ENCODE peak calls at places on chromosomes 6 and 20, in seven cellular contexts. One of them, this sample, is unnamed.

GRCh38 chr6:24357336-24358218 is at the start of gene DCDC2:
- DNase-seq in fibroblast of the conjunctiva: no peak
- DNase-seq in IMR-90: no peak
- DNase-seq in KBM-7: no peak
- DNase-seq in EL: peak
- DNase-seq in psoas muscle: peak
- DNase-seq in GM23248: peak
- DNase-seq in this sample: peak

GRCh38 chr6:168385858-168386735 is 54.9 kb upstream of the SMOC2 start:
- DNase-seq in EL: no peak
- DNase-seq in KBM-7: no peak
- DNase-seq in GM23248: no peak
- DNase-seq in IMR-90: no peak
- DNase-seq in psoas muscle: no peak
- DNase-seq in fibroblast of the conjunctiva: no peak
- DNase-seq in this sample: no peak

GRCh38 chr20:41287327-41287726 is 30.2 kb downstream of the ZHX3 start:
- DNase-seq in IMR-90: peak
- DNase-seq in fibroblast of the conjunctiva: peak
- DNase-seq in EL: peak
- DNase-seq in psoas muscle: no peak
- DNase-seq in KBM-7: no peak
- DNase-seq in GM23248: peak
- DNase-seq in this sample: peak

GRCh38 chr20:37670426-37670825 is 23.4 kb upstream of the CTNNBL1 start:
- DNase-seq in GM23248: peak
- DNase-seq in psoas muscle: peak
- DNase-seq in EL: peak
- DNase-seq in KBM-7: no peak
- DNase-seq in IMR-90: no peak
- DNase-seq in fibroblast of the conjunctiva: peak
- DNase-seq in this sample: no peak

GRCh38 chr6:30615219-30615957 is 1.7 kb downstream of the PPP1R10 start:
- DNase-seq in psoas muscle: no peak
- DNase-seq in IMR-90: peak
- DNase-seq in GM23248: peak
- DNase-seq in KBM-7: peak
- DNase-seq in fibroblast of the conjunctiva: peak
- DNase-seq in EL: peak
- DNase-seq in this sample: peak

GRCh38 chr6:104943781-104944180 is 13.1 kb upstream of the LIN28B start:
- DNase-seq in KBM-7: peak
- DNase-seq in fibroblast of the conjunctiva: no peak
- DNase-seq in EL: peak
- DNase-seq in psoas muscle: no peak
- DNase-seq in IMR-90: peak
- DNase-seq in GM23248: peak
- DNase-seq in this sample: peak

GRCh38 chr6:134061440-134061839 is 9.0 kb upstream of the SLC2A12 start:
- DNase-seq in fibroblast of the conjunctiva: no peak
- DNase-seq in psoas muscle: no peak
- DNase-seq in GM23248: no peak
- DNase-seq in IMR-90: no peak
- DNase-seq in EL: peak
- DNase-seq in KBM-7: no peak
- DNase-seq in this sample: no peak

GRCh38 chr20:31829731-31830130 is 10.6 kb downstream of the MYLK2 start:
- DNase-seq in EL: no peak
- DNase-seq in fibroblast of the conjunctiva: no peak
- DNase-seq in psoas muscle: peak
- DNase-seq in IMR-90: no peak
- DNase-seq in KBM-7: no peak
- DNase-seq in GM23248: no peak
- DNase-seq in this sample: no peak

GRCh38 chr20:62647521-62648317 is 5.4 kb downstream of the SLCO4A1 start:
- DNase-seq in EL: no peak
- DNase-seq in KBM-7: no peak
- DNase-seq in fibroblast of the conjunctiva: peak
- DNase-seq in IMR-90: no peak
- DNase-seq in GM23248: no peak
- DNase-seq in psoas muscle: peak
- DNase-seq in this sample: no peak

GRCh38 chr6:151704383-151704782 is 103.1 kb upstream of the ESR1 start:
- DNase-seq in EL: no peak
- DNase-seq in IMR-90: no peak
- DNase-seq in fibroblast of the conjunctiva: no peak
- DNase-seq in KBM-7: no peak
- DNase-seq in psoas muscle: no peak
- DNase-seq in GM23248: no peak
- DNase-seq in this sample: no peak

GRCh38 chr20:57996465-57996864 is 232.0 kb downstream of the ANKRD60 start:
- DNase-seq in IMR-90: no peak
- DNase-seq in GM23248: peak
- DNase-seq in psoas muscle: no peak
- DNase-seq in EL: no peak
- DNase-seq in fibroblast of the conjunctiva: no peak
- DNase-seq in KBM-7: no peak
- DNase-seq in this sample: no peak

GRCh38 chr6:164109770-164110140 is 695.2 kb downstream of the QKI start:
- DNase-seq in IMR-90: no peak
- DNase-seq in KBM-7: no peak
- DNase-seq in GM23248: peak
- DNase-seq in psoas muscle: peak
- DNase-seq in fibroblast of the conjunctiva: no peak
- DNase-seq in EL: peak
- DNase-seq in this sample: peak

GRCh38 chr6:10237284-10238043 is 177.4 kb downstream of the TFAP2A start:
- DNase-seq in IMR-90: peak
- DNase-seq in GM23248: peak
- DNase-seq in KBM-7: no peak
- DNase-seq in psoas muscle: no peak
- DNase-seq in EL: peak
- DNase-seq in fibroblast of the conjunctiva: no peak
- DNase-seq in this sample: no peak

GRCh38 chr6:37713529-37714119 is 15.9 kb upstream of the MDGA1 start:
- DNase-seq in KBM-7: peak
- DNase-seq in fibroblast of the conjunctiva: no peak
- DNase-seq in EL: peak
- DNase-seq in GM23248: peak
- DNase-seq in IMR-90: peak
- DNase-seq in psoas muscle: no peak
- DNase-seq in this sample: peak

GRCh38 chr20:46119547-46119946 is 1.4 kb downstream of the CD40 start:
- DNase-seq in psoas muscle: no peak
- DNase-seq in EL: no peak
- DNase-seq in IMR-90: no peak
- DNase-seq in GM23248: no peak
- DNase-seq in KBM-7: no peak
- DNase-seq in fibroblast of the conjunctiva: no peak
- DNase-seq in this sample: no peak

GRCh38 chr20:33871362-33871761 is 60.2 kb downstream of the CHMP4B start:
- DNase-seq in IMR-90: peak
- DNase-seq in GM23248: peak
- DNase-seq in EL: no peak
- DNase-seq in psoas muscle: no peak
- DNase-seq in KBM-7: no peak
- DNase-seq in fibroblast of the conjunctiva: no peak
- DNase-seq in this sample: no peak

GRCh38 chr6:122130026-122130348 is 269.5 kb upstream of the HSF2 start:
- DNase-seq in EL: no peak
- DNase-seq in KBM-7: no peak
- DNase-seq in GM23248: peak
- DNase-seq in IMR-90: no peak
- DNase-seq in fibroblast of the conjunctiva: no peak
- DNase-seq in psoas muscle: no peak
- DNase-seq in this sample: no peak

GRCh38 chr6:143252961-143253360 is 192.3 kb downstream of the AIG1 start:
- DNase-seq in fibroblast of the conjunctiva: no peak
- DNase-seq in psoas muscle: no peak
- DNase-seq in EL: no peak
- DNase-seq in GM23248: no peak
- DNase-seq in KBM-7: no peak
- DNase-seq in IMR-90: no peak
- DNase-seq in this sample: no peak

GRCh38 chr6:52363222-52363867 is 1.4 kb downstream of the PAQR8 start:
- DNase-seq in KBM-7: no peak
- DNase-seq in psoas muscle: no peak
- DNase-seq in fibroblast of the conjunctiva: no peak
- DNase-seq in IMR-90: peak
- DNase-seq in EL: peak
- DNase-seq in GM23248: peak
- DNase-seq in this sample: no peak

GRCh38 chr6:98931710-98932109 is 16.0 kb downstream of the FBXL4 start:
- DNase-seq in EL: no peak
- DNase-seq in psoas muscle: no peak
- DNase-seq in fibroblast of the conjunctiva: no peak
- DNase-seq in KBM-7: no peak
- DNase-seq in GM23248: no peak
- DNase-seq in IMR-90: no peak
- DNase-seq in this sample: no peak

GRCh38 chr6:53651149-53651763 is 14.3 kb downstream of the KLHL31 start:
- DNase-seq in psoas muscle: peak
- DNase-seq in fibroblast of the conjunctiva: peak
- DNase-seq in IMR-90: peak
- DNase-seq in KBM-7: peak
- DNase-seq in EL: peak
- DNase-seq in GM23248: peak
- DNase-seq in this sample: peak

GRCh38 chr6:106490974-106491373 is 130.5 kb downstream of the CRYBG1 start:
- DNase-seq in KBM-7: no peak
- DNase-seq in psoas muscle: no peak
- DNase-seq in EL: no peak
- DNase-seq in fibroblast of the conjunctiva: no peak
- DNase-seq in GM23248: no peak
- DNase-seq in IMR-90: no peak
- DNase-seq in this sample: no peak

GRCh38 chr20:20184149-20184548 is 131.8 kb downstream of the CFAP61 start:
- DNase-seq in KBM-7: peak
- DNase-seq in IMR-90: no peak
- DNase-seq in psoas muscle: no peak
- DNase-seq in fibroblast of the conjunctiva: no peak
- DNase-seq in GM23248: peak
- DNase-seq in EL: peak
- DNase-seq in this sample: no peak

GRCh38 chr20:58466729-58467571 is 48.2 kb downstream of the APCDD1L start:
- DNase-seq in EL: no peak
- DNase-seq in GM23248: no peak
- DNase-seq in psoas muscle: no peak
- DNase-seq in KBM-7: no peak
- DNase-seq in IMR-90: no peak
- DNase-seq in fibroblast of the conjunctiva: no peak
- DNase-seq in this sample: no peak

GRCh38 chr20:52889225-52889624 is 82.9 kb upstream of the TSHZ2 start:
- DNase-seq in KBM-7: no peak
- DNase-seq in EL: no peak
- DNase-seq in psoas muscle: no peak
- DNase-seq in fibroblast of the conjunctiva: peak
- DNase-seq in GM23248: peak
- DNase-seq in IMR-90: no peak
- DNase-seq in this sample: peak